ENCODE peak calls at places on chromosome 12, in eight cellular contexts. One of them, this sample, is unnamed.

GRCh38 chr12:22334696-22335290 is at the start of gene ST8SIA1:
- DNase-seq in sigmoid colon: peak
- DNase-seq in cardiac fibroblast: peak
- DNase-seq in AG04450: no peak
- DNase-seq in mucosa of descending colon: peak
- DNase-seq in cardiac muscle cell: peak
- DNase-seq in H1: peak
- DNase-seq in fibroblast of pulmonary artery: peak
- DNase-seq in this sample: no peak

GRCh38 chr12:58877243-58877743 is 43.0 kb downstream of the LRIG3 start:
- DNase-seq in mucosa of descending colon: peak
- DNase-seq in AG04450: peak
- DNase-seq in cardiac muscle cell: peak
- DNase-seq in sigmoid colon: no peak
- DNase-seq in H1: no peak
- DNase-seq in fibroblast of pulmonary artery: peak
- DNase-seq in cardiac fibroblast: peak
- DNase-seq in this sample: peak

GRCh38 chr12:57474430-57474829 is 5.2 kb downstream of the ARHGAP9 start:
- DNase-seq in AG04450: no peak
- DNase-seq in H1: no peak
- DNase-seq in cardiac muscle cell: no peak
- DNase-seq in mucosa of descending colon: no peak
- DNase-seq in cardiac fibroblast: no peak
- DNase-seq in sigmoid colon: no peak
- DNase-seq in fibroblast of pulmonary artery: no peak
- DNase-seq in this sample: no peak

GRCh38 chr12:71415336-71416231 is 24.0 kb upstream of the LGR5 start:
- DNase-seq in mucosa of descending colon: peak
- DNase-seq in cardiac fibroblast: peak
- DNase-seq in cardiac muscle cell: peak
- DNase-seq in AG04450: peak
- DNase-seq in fibroblast of pulmonary artery: peak
- DNase-seq in sigmoid colon: no peak
- DNase-seq in H1: no peak
- DNase-seq in this sample: peak

GRCh38 chr12:6836851-6837250 is 3.9 kb upstream of the GNB3 start:
- DNase-seq in cardiac fibroblast: no peak
- DNase-seq in mucosa of descending colon: no peak
- DNase-seq in sigmoid colon: no peak
- DNase-seq in fibroblast of pulmonary artery: no peak
- DNase-seq in H1: no peak
- DNase-seq in cardiac muscle cell: no peak
- DNase-seq in AG04450: no peak
- DNase-seq in this sample: no peak

GRCh38 chr12:49059385-49060232 is 985 bp downstream of the KMT2D start:
- DNase-seq in fibroblast of pulmonary artery: peak
- DNase-seq in sigmoid colon: no peak
- DNase-seq in cardiac fibroblast: peak
- DNase-seq in AG04450: no peak
- DNase-seq in mucosa of descending colon: peak
- DNase-seq in H1: peak
- DNase-seq in cardiac muscle cell: peak
- DNase-seq in this sample: no peak

GRCh38 chr12:9134981-9135628 is 19.4 kb upstream of the A2M start:
- DNase-seq in AG04450: no peak
- DNase-seq in cardiac muscle cell: no peak
- DNase-seq in sigmoid colon: no peak
- DNase-seq in H1: peak
- DNase-seq in cardiac fibroblast: peak
- DNase-seq in mucosa of descending colon: no peak
- DNase-seq in fibroblast of pulmonary artery: no peak
- DNase-seq in this sample: peak

GRCh38 chr12:98253641-98254040 is 261.7 kb upstream of the TMPO start:
- DNase-seq in H1: no peak
- DNase-seq in sigmoid colon: no peak
- DNase-seq in fibroblast of pulmonary artery: no peak
- DNase-seq in AG04450: no peak
- DNase-seq in mucosa of descending colon: no peak
- DNase-seq in cardiac fibroblast: no peak
- DNase-seq in cardiac muscle cell: no peak
- DNase-seq in this sample: no peak

GRCh38 chr12:59649203-59649602 is 53.4 kb downstream of the SLC16A7 start:
- DNase-seq in sigmoid colon: no peak
- DNase-seq in cardiac muscle cell: peak
- DNase-seq in AG04450: no peak
- DNase-seq in H1: no peak
- DNase-seq in mucosa of descending colon: no peak
- DNase-seq in cardiac fibroblast: peak
- DNase-seq in fibroblast of pulmonary artery: no peak
- DNase-seq in this sample: peak

GRCh38 chr12:77786675-77787074 is 44.0 kb upstream of the NAV3 start:
- DNase-seq in cardiac fibroblast: no peak
- DNase-seq in mucosa of descending colon: no peak
- DNase-seq in fibroblast of pulmonary artery: no peak
- DNase-seq in AG04450: no peak
- DNase-seq in cardiac muscle cell: no peak
- DNase-seq in sigmoid colon: no peak
- DNase-seq in H1: no peak
- DNase-seq in this sample: no peak

GRCh38 chr12:111842556-111843396 is 748 bp downstream of the MAPKAPK5 start:
- DNase-seq in H1: no peak
- DNase-seq in sigmoid colon: no peak
- DNase-seq in cardiac fibroblast: peak
- DNase-seq in AG04450: no peak
- DNase-seq in fibroblast of pulmonary artery: no peak
- DNase-seq in cardiac muscle cell: peak
- DNase-seq in mucosa of descending colon: peak
- DNase-seq in this sample: peak

DNA sequence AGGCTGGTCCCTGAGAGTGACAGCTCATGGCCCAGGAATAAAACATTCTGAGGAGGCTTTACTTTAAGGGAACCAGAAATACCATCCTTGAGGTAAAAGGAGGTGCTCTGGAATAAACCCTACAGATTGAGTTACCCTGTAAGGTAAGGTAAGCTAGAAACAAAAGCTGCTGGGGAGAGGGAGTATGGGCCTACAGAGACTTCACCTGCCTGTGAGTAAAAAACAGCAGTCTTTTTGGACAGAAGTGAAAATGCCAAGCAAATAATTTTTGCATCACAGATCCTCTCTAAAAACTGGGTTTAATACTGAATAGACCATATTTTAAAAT is 41.2 kb downstream of the CORO1C start:
- DNase-seq in cardiac muscle cell: no peak
- DNase-seq in sigmoid colon: no peak
- DNase-seq in H1: no peak
- DNase-seq in fibroblast of pulmonary artery: no peak
- DNase-seq in AG04450: no peak
- DNase-seq in mucosa of descending colon: no peak
- DNase-seq in cardiac fibroblast: no peak
- DNase-seq in this sample: no peak
- TF ChIP-seq CTCF in cardiac muscle cell: no peak
- TF ChIP-seq CTCF in sigmoid colon: no peak
- TF ChIP-seq CTCF in H1: no peak
- TF ChIP-seq CTCF in fibroblast of pulmonary artery: no peak
- TF ChIP-seq CTCF in AG04450: no peak
- TF ChIP-seq CTCF in mucosa of descending colon: no peak
- TF ChIP-seq CTCF in cardiac fibroblast: no peak
- TF ChIP-seq CTCF in this sample: no peak

GRCh38 chr12:68844318-68844745 is 36.4 kb downstream of the MDM2 start:
- DNase-seq in AG04450: no peak
- DNase-seq in H1: no peak
- DNase-seq in sigmoid colon: no peak
- DNase-seq in cardiac muscle cell: no peak
- DNase-seq in cardiac fibroblast: no peak
- DNase-seq in mucosa of descending colon: no peak
- DNase-seq in fibroblast of pulmonary artery: no peak
- DNase-seq in this sample: no peak

GRCh38 chr12:68842784-68843567 is 35.0 kb downstream of the MDM2 start:
- DNase-seq in AG04450: no peak
- DNase-seq in fibroblast of pulmonary artery: no peak
- DNase-seq in sigmoid colon: no peak
- DNase-seq in H1: no peak
- DNase-seq in cardiac fibroblast: no peak
- DNase-seq in cardiac muscle cell: no peak
- DNase-seq in mucosa of descending colon: no peak
- DNase-seq in this sample: no peak

GRCh38 chr12:68844788-68845695 is 37.1 kb downstream of the MDM2 start:
- DNase-seq in sigmoid colon: no peak
- DNase-seq in cardiac muscle cell: no peak
- DNase-seq in AG04450: no peak
- DNase-seq in cardiac fibroblast: no peak
- DNase-seq in fibroblast of pulmonary artery: no peak
- DNase-seq in H1: no peak
- DNase-seq in mucosa of descending colon: no peak
- DNase-seq in this sample: no peak

GRCh38 chr12:68850390-68850789 is 42.4 kb downstream of the MDM2 start:
- DNase-seq in cardiac muscle cell: no peak
- DNase-seq in H1: no peak
- DNase-seq in mucosa of descending colon: no peak
- DNase-seq in cardiac fibroblast: no peak
- DNase-seq in AG04450: no peak
- DNase-seq in fibroblast of pulmonary artery: no peak
- DNase-seq in sigmoid colon: no peak
- DNase-seq in this sample: no peak

DNA sequence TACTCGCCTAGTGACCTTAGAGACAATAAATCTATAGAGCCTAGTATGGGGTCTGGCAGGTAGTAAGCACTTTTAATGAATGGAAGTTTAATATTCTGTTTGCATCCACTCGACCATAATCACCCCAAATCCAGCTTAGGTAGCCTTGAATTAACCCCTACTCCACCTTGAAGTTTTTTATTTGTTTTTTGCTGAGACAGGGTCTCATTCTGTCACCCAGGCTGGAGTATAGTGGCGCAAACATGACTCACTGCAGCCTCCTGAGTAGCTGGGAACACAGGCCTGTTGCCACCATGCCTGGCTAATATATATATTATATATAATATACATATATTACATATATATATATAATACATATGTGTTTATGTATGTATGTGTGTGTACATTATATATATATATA is 38.8 kb downstream of the MDM2 start:
- DNase-seq in AG04450: no peak
- DNase-seq in mucosa of descending colon: no peak
- DNase-seq in cardiac muscle cell: no peak
- DNase-seq in fibroblast of pulmonary artery: no peak
- DNase-seq in sigmoid colon: no peak
- DNase-seq in H1: no peak
- DNase-seq in cardiac fibroblast: no peak
- DNase-seq in this sample: no peak
- H3K4me3 ChIP-seq in AG04450: no peak
- H3K4me3 ChIP-seq in mucosa of descending colon: no peak
- H3K4me3 ChIP-seq in cardiac muscle cell: no peak
- H3K4me3 ChIP-seq in fibroblast of pulmonary artery: no peak
- H3K4me3 ChIP-seq in sigmoid colon: no peak
- H3K4me3 ChIP-seq in H1: no peak
- H3K4me3 ChIP-seq in cardiac fibroblast: no peak
- H3K4me3 ChIP-seq in this sample: no peak

GRCh38 chr12:89786177-89786810 is 77.7 kb upstream of the ATP2B1 start:
- DNase-seq in sigmoid colon: no peak
- DNase-seq in H1: no peak
- DNase-seq in cardiac muscle cell: no peak
- DNase-seq in fibroblast of pulmonary artery: no peak
- DNase-seq in AG04450: no peak
- DNase-seq in mucosa of descending colon: no peak
- DNase-seq in cardiac fibroblast: no peak
- DNase-seq in this sample: no peak

GRCh38 chr12:89782807-89783206 is 74.2 kb upstream of the ATP2B1 start:
- DNase-seq in fibroblast of pulmonary artery: no peak
- DNase-seq in mucosa of descending colon: no peak
- DNase-seq in H1: no peak
- DNase-seq in cardiac muscle cell: no peak
- DNase-seq in sigmoid colon: no peak
- DNase-seq in cardiac fibroblast: no peak
- DNase-seq in AG04450: no peak
- DNase-seq in this sample: peak

GRCh38 chr12:89781961-89782360 is 73.3 kb upstream of the ATP2B1 start:
- DNase-seq in sigmoid colon: no peak
- DNase-seq in cardiac muscle cell: no peak
- DNase-seq in mucosa of descending colon: no peak
- DNase-seq in H1: no peak
- DNase-seq in fibroblast of pulmonary artery: no peak
- DNase-seq in cardiac fibroblast: no peak
- DNase-seq in AG04450: no peak
- DNase-seq in this sample: no peak

GRCh38 chr12:89781161-89781560 is 72.5 kb upstream of the ATP2B1 start:
- DNase-seq in H1: no peak
- DNase-seq in sigmoid colon: no peak
- DNase-seq in AG04450: no peak
- DNase-seq in cardiac muscle cell: no peak
- DNase-seq in mucosa of descending colon: no peak
- DNase-seq in fibroblast of pulmonary artery: no peak
- DNase-seq in cardiac fibroblast: no peak
- DNase-seq in this sample: no peak

GRCh38 chr12:89783321-89784060 is 74.9 kb upstream of the ATP2B1 start:
- DNase-seq in sigmoid colon: no peak
- DNase-seq in mucosa of descending colon: no peak
- DNase-seq in AG04450: no peak
- DNase-seq in cardiac muscle cell: peak
- DNase-seq in fibroblast of pulmonary artery: peak
- DNase-seq in cardiac fibroblast: peak
- DNase-seq in H1: no peak
- DNase-seq in this sample: no peak
- TF ChIP-seq CTCF in sigmoid colon: no peak
- TF ChIP-seq CTCF in mucosa of descending colon: no peak
- TF ChIP-seq CTCF in AG04450: no peak
- TF ChIP-seq CTCF in cardiac muscle cell: no peak
- TF ChIP-seq CTCF in fibroblast of pulmonary artery: no peak
- TF ChIP-seq CTCF in cardiac fibroblast: no peak
- TF ChIP-seq CTCF in H1: no peak
- TF ChIP-seq CTCF in this sample: no peak

GRCh38 chr12:93573552-93574223 is 1.2 kb downstream of the SOCS2 start:
- DNase-seq in cardiac fibroblast: peak
- DNase-seq in fibroblast of pulmonary artery: no peak
- DNase-seq in mucosa of descending colon: peak
- DNase-seq in sigmoid colon: no peak
- DNase-seq in AG04450: no peak
- DNase-seq in H1: no peak
- DNase-seq in cardiac muscle cell: no peak
- DNase-seq in this sample: peak
- H3K4me3 ChIP-seq in cardiac fibroblast: peak
- H3K4me3 ChIP-seq in fibroblast of pulmonary artery: peak
- H3K4me3 ChIP-seq in mucosa of descending colon: peak
- H3K4me3 ChIP-seq in sigmoid colon: peak
- H3K4me3 ChIP-seq in AG04450: peak
- H3K4me3 ChIP-seq in H1: peak
- H3K4me3 ChIP-seq in cardiac muscle cell: peak
- H3K4me3 ChIP-seq in this sample: peak

DNA sequence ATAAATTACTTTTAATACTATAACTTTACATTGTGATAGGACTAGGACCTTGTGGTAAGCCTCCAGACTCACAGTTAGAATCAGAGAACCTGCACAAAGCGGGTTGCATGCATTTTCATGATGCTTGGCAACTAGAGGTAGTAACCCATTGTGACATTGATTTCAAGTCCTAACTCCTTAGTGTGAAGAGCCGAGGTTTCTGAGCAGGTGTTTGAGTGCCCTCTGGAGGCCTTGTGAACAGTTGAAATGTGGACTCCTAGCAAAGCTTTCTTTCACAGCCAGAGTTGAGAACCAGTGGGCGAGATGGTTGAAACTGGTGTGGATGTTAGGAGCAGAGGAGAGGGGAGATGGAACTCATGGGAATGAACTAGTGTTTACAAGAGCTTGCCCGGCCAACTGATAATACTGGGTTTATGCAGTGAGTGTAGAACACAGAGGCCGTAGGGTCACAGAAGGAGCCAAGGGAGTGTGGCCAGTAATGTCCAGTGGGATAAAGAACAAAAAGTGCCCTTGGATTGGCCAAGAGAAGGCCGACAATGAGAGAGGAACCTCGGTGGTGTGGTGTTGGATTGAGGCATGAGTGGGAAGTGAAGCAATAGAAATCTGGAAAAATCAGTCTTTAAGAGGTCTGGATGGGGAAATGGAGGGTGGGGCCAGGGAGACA is 10.9 kb downstream of the ZNF664 start:
- DNase-seq in mucosa of descending colon: peak
- DNase-seq in AG04450: no peak
- DNase-seq in fibroblast of pulmonary artery: peak
- DNase-seq in H1: no peak
- DNase-seq in cardiac fibroblast: peak
- DNase-seq in cardiac muscle cell: peak
- DNase-seq in sigmoid colon: no peak
- DNase-seq in this sample: peak
- TF ChIP-seq CTCF in mucosa of descending colon: peak
- TF ChIP-seq CTCF in AG04450: peak
- TF ChIP-seq CTCF in fibroblast of pulmonary artery: peak
- TF ChIP-seq CTCF in H1: peak
- TF ChIP-seq CTCF in cardiac fibroblast: peak
- TF ChIP-seq CTCF in cardiac muscle cell: peak
- TF ChIP-seq CTCF in sigmoid colon: no peak
- TF ChIP-seq CTCF in this sample: peak

This sample was measured in bronchial epithelial cell.